ENCODE peak calls at places on chromosomes 2 and 18, in eight cellular contexts. H, M, N, E, Z, W, O and P are unnamed samples.

GRCh38 chr2:162732946-162733698 is 105.4 kb downstream of the KCNH7 start:
- DNase-seq in H (no peak), M (no peak), N (no peak), E (no peak), Z (peak; percentile 51), W (no peak), O (no peak), P (no peak)

GRCh38 chr2:16613475-16613874 is 52.2 kb downstream of the CYRIA start:
- DNase-seq in H (peak; percentile 23), M (no peak), N (no peak), E (no peak), Z (peak; percentile 56), W (no peak), O (peak; percentile 30), P (no peak)

GRCh38 chr18:48453330-48454063 is 44.3 kb upstream of the ZBTB7C start:
- DNase-seq in H (no peak), M (no peak), N (no peak), E (no peak), Z (no peak), W (no peak), O (no peak), P (no peak)

GRCh38 chr2:20643060-20643459 is 7.8 kb downstream of the HS1BP3 start:
- DNase-seq in H (no peak), M (no peak), N (no peak), E (no peak), Z (no peak), W (no peak), O (no peak), P (no peak)

GRCh38 chr18:34222396-34223163 is 2.1 kb downstream of the NOL4 start:
- DNase-seq in H (peak; percentile 29), M (peak; percentile 12), N (no peak), E (no peak), Z (peak; percentile 79), W (no peak), O (peak; percentile 34), P (no peak)

GRCh38 chr2:232458051-232458660 is 2.2 kb downstream of the ALPI start:
- DNase-seq in H (no peak), M (no peak), N (no peak), E (no peak), Z (no peak), W (no peak), O (no peak), P (no peak)

GRCh38 chr2:109529532-109530449 is 84.0 kb downstream of the SEPTIN10 start:
- DNase-seq in H (peak; percentile 26), M (peak; percentile 29), N (no peak), E (no peak), Z (no peak), W (no peak), O (no peak), P (no peak)

GRCh38 chr18:47931707-47932103 is 1.2 kb upstream of the SMAD2 start:
- DNase-seq in H (peak; percentile 20), M (peak; percentile 14), N (no peak), E (no peak), Z (peak; percentile 76), W (no peak), O (no peak), P (no peak)

GRCh38 chr2:119517433-119517832 is 6.8 kb downstream of the SCTR start:
- DNase-seq in H (peak; percentile 74), M (peak; percentile 41), N (peak; percentile 23), E (peak; percentile 29), Z (peak; percentile 86), W (peak; percentile 21), O (peak; percentile 37), P (peak; percentile 79)

GRCh38 chr2:85998071-85998991 is 107.4 kb downstream of the POLR1A start:
- DNase-seq in H (peak; percentile 85), M (peak; percentile 40), N (peak; percentile 56), E (no peak), Z (peak; percentile 19), W (peak; percentile 56), O (no peak), P (no peak)

GRCh38 chr2:158692372-158693103 is 102.6 kb upstream of the DAPL1 start:
- DNase-seq in H (no peak), M (no peak), N (no peak), E (no peak), Z (no peak), W (no peak), O (no peak), P (no peak)

DNA sequence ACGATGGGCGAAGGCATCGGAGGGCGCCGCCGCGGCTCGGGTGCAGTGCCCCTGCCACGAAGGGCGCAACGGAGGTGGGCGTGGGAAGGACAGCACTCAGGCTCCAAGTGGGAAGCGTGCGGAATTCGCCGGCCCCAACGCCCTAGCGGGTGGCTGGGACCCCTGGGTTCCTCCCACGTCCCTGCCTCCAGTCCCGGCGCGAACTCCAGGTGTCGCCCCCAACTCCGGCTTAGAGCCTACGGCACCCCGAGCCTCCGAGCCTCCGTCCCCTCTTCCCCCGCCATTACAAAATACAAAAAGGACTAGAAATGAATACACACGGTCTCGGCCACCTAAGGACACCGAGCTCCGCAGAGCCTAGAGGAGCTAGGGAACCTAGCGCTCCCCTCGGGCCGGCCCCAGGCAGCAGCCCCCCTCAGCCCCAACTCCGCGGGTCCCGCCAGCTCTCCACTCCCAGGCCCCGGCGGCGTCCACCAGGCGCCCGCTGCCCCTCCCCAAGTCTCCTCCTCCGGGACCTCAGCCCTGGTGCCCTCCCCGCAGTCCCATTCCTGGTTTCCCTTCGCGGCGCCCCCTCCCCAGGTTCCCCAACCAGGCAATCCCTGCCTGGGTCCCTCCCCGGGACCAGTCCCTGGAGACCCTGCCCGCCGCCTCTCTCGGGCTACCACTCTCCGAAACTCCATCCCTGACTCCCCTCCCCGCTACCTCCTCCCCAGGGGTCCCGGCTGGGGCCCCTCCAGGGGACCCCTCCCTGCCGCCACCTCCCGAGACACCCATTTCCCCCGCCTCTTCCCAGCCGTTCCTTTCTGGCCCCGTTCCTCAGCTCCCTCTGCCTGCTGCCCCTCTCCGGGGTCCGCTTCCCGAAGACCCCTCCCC is 1.0 kb downstream of the CYP27C1 start:
- DNase-seq in H (peak; percentile 67), M (no peak), N (no peak), E (no peak), Z (peak; percentile 68), W (no peak), O (no peak), P (peak; percentile 23)
- H3K4me3 ChIP-seq in H (peak overlapping the region; percentile 77), M (peak overlapping the region; percentile 27), N (peak overlapping the region; percentile 51), E (no peak overlapping the region), Z (peak overlapping the region; percentile 57), W (peak overlapping the region; percentile 27), O (no peak overlapping the region), P (peak overlapping the region; percentile 64)

GRCh38 chr2:219009294-219009693 is 16.1 kb upstream of the CRYBA2 start:
- DNase-seq in H (no peak), M (no peak), N (no peak), E (no peak), Z (no peak), W (no peak), O (no peak), P (no peak)

GRCh38 chr2:219010873-219011272 is 17.7 kb upstream of the CRYBA2 start:
- DNase-seq in H (no peak), M (no peak), N (no peak), E (no peak), Z (no peak), W (no peak), O (no peak), P (no peak)

GRCh38 chr2:219010162-219010756 is 17.0 kb upstream of the CRYBA2 start:
- DNase-seq in H (no peak), M (no peak), N (no peak), E (no peak), Z (peak; percentile 72), W (no peak), O (no peak), P (no peak)
- H3K27me3 ChIP-seq in H (peaks cover 4% of the 10 kb centered on the region), M (peaks cover 62% of the 10 kb centered on the region), N (peaks cover 15% of the 10 kb centered on the region), E (no peaks in the 10 kb centered on the region), Z (peaks cover 23% of the 10 kb centered on the region), W (peaks cover 39% of the 10 kb centered on the region), O (no peaks in the 10 kb centered on the region), P (no peaks in the 10 kb centered on the region)

GRCh38 chr2:148513425-148513824 is 131.1 kb upstream of the EPC2 start:
- DNase-seq in H (no peak), M (no peak), N (no peak), E (no peak), Z (no peak), W (no peak), O (no peak), P (no peak)

GRCh38 chr2:148508878-148509702 is 135.5 kb upstream of the EPC2 start:
- DNase-seq in H (peak; percentile 94), M (peak; percentile 83), N (peak; percentile 78), E (peak; percentile 74), Z (peak; percentile 97), W (peak; percentile 82), O (peak; percentile 87), P (peak; percentile 92)

GRCh38 chr2:148507970-148508369 is 136.6 kb upstream of the EPC2 start:
- DNase-seq in H (no peak), M (no peak), N (no peak), E (no peak), Z (peak; percentile 33), W (no peak), O (no peak), P (no peak)

GRCh38 chr2:148511883-148512282 is 132.7 kb upstream of the EPC2 start:
- DNase-seq in H (no peak), M (no peak), N (no peak), E (no peak), Z (no peak), W (no peak), O (no peak), P (no peak)

DNA sequence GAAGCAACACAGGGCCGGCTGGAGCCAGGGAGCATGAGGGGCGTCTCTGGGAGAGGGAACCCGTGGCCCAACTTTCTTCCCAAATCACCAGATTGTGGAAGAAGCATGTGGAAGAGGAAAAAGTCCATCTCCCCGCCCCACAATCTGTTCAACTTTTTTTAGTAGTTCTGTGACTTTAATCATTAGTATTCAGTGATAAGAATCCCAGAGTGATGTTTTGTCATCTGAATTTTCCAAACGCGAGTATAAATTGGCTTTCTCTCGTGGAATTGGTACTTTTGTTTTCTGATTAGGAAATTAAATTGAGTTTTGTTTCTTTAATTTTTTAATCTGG is 134.9 kb upstream of the EPC2 start:
- DNase-seq in H (no peak), M (no peak), N (no peak), E (no peak), Z (no peak), W (no peak), O (no peak), P (no peak)
- H3K4me3 ChIP-seq in H (peak overlapping the region; percentile 57), M (no peak overlapping the region), N (peak overlapping the region; percentile 41), E (peak overlapping the region; percentile 27), Z (no peak overlapping the region), W (no peak overlapping the region), O (no peak overlapping the region), P (no peak overlapping the region)

GRCh38 chr2:218995561-218995960 is 2.3 kb upstream of the CRYBA2 start:
- DNase-seq in H (no peak), M (no peak), N (no peak), E (no peak), Z (no peak), W (no peak), O (no peak), P (no peak)

GRCh38 chr2:218992196-218992595 is 1.0 kb downstream of the CRYBA2 start:
- DNase-seq in H (no peak), M (no peak), N (no peak), E (no peak), Z (no peak), W (no peak), O (no peak), P (no peak)

GRCh38 chr2:218991674-218992168 is 1.5 kb downstream of the CRYBA2 start:
- DNase-seq in H (peak; percentile 79), M (no peak), N (no peak), E (no peak), Z (peak; percentile 45), W (peak; percentile 47), O (no peak), P (no peak)

GRCh38 chr2:218992703-218993344 is 398 bp downstream of the CRYBA2 start:
- DNase-seq in H (peak; percentile 34), M (no peak), N (no peak), E (no peak), Z (peak; percentile 38), W (no peak), O (no peak), P (no peak)

GRCh38 chr2:218993345-218994315 is at the start of gene CRYBA2:
- DNase-seq in H (peak; percentile 59), M (no peak), N (no peak), E (no peak), Z (peak; percentile 59), W (no peak), O (no peak), P (peak; percentile 55)
- H3K27me3 ChIP-seq in H (peaks cover 68% of the 10 kb centered on the region), M (peaks cover 88% of the 10 kb centered on the region), N (peaks cover 70% of the 10 kb centered on the region), E (no peaks in the 10 kb centered on the region), Z (peaks cover 100% of the 10 kb centered on the region), W (peaks cover 88% of the 10 kb centered on the region), O (peaks cover 83% of the 10 kb centered on the region), P (peaks cover 55% of the 10 kb centered on the region)